ENCODE peak calls at places on chromosomes 7 and 10, in nine cellular contexts. N, Q, X, W, R, H, K, D and A are unnamed samples. For H3K4me1 and H3K9me3, the result is how much of the 10 kb centered on the place peaks cover.

GRCh38 chr10:125102821-125103220 is 57.5 kb downstream of the CTBP2 start:
- DNase-seq in N (no peak), Q (no peak), X (no peak), W (peak), R (no peak), H (no peak), K (no peak), D (no peak), A (peak)

GRCh38 chr7:27122075-27122910 is 8.3 kb downstream of the HOXA4 start:
- DNase-seq in N (peak), Q (no peak), X (peak), W (peak), R (no peak), H (no peak), K (no peak), D (no peak), A (no peak)

GRCh38 chr10:46286991-46287693 is at the start of gene ANTXRL:
- DNase-seq in N (no peak), Q (no peak), X (peak), W (no peak), R (no peak), H (no peak), K (no peak), D (peak), A (peak)

GRCh38 chr7:959271-959670 is 4.8 kb upstream of the ADAP1 start:
- DNase-seq in N (no peak), Q (no peak), X (no peak), W (no peak), R (no peak), H (no peak), K (no peak), D (no peak), A (peak)

GRCh38 chr7:67823345-67823744 is 826.7 kb downstream of the TYW1 start:
- DNase-seq in N (no peak), Q (no peak), X (no peak), W (no peak), R (peak), H (no peak), K (no peak), D (no peak), A (no peak)

GRCh38 chr7:89770156-89770555 is 384.1 kb upstream of the STEAP1 start:
- DNase-seq in N (no peak), Q (no peak), X (no peak), W (no peak), R (no peak), H (no peak), K (no peak), D (no peak), A (no peak)

GRCh38 chr7:151006590-151007300 is 15.9 kb downstream of the NOS3 start:
- DNase-seq in N (no peak), Q (no peak), X (no peak), W (no peak), R (no peak), H (no peak), K (no peak), D (no peak), A (no peak)

GRCh38 chr10:248307-248706 is 113.1 kb downstream of the ZMYND11 start:
- DNase-seq in N (no peak), Q (peak), X (no peak), W (no peak), R (no peak), H (no peak), K (no peak), D (no peak), A (no peak)

GRCh38 chr10:73517166-73517888 is 21.5 kb upstream of the PPP3CB start:
- DNase-seq in N (no peak), Q (peak), X (no peak), W (no peak), R (no peak), H (no peak), K (peak), D (no peak), A (no peak)

GRCh38 chr7:2851499-2851898 is 7.4 kb upstream of the GNA12 start:
- DNase-seq in N (no peak), Q (no peak), X (no peak), W (no peak), R (no peak), H (no peak), K (no peak), D (no peak), A (no peak)

GRCh38 chr7:9600974-9601373 is 1167.6 kb downstream of the NXPH1 start:
- DNase-seq in N (no peak), Q (peak), X (no peak), W (no peak), R (peak), H (no peak), K (peak), D (no peak), A (no peak)

GRCh38 chr7:108413782-108414492 is 42.3 kb downstream of the NRCAM start:
- DNase-seq in N (no peak), Q (peak), X (no peak), W (no peak), R (no peak), H (no peak), K (no peak), D (no peak), A (no peak)

GRCh38 chr7:37289347-37289746 is 159.3 kb downstream of the ELMO1 start:
- DNase-seq in N (no peak), Q (no peak), X (no peak), W (no peak), R (peak), H (no peak), K (no peak), D (no peak), A (no peak)

GRCh38 chr7:16934947-16935742 is 53.4 kb upstream of the AGR3 start:
- DNase-seq in N (no peak), Q (no peak), X (no peak), W (peak), R (no peak), H (no peak), K (peak), D (no peak), A (no peak)

GRCh38 chr7:149218469-149219420 is 20.7 kb upstream of the ZNF212 start:
- DNase-seq in N (no peak), Q (no peak), X (no peak), W (no peak), R (no peak), H (no peak), K (no peak), D (no peak), A (no peak)

GRCh38 chr10:36462194-36462593 is 663.2 kb upstream of the ANKRD30A start:
- DNase-seq in N (no peak), Q (peak), X (no peak), W (no peak), R (no peak), H (no peak), K (peak), D (no peak), A (no peak)

GRCh38 chr10:97577701-97578100 is 5.1 kb downstream of the ANKRD2 start:
- DNase-seq in N (no peak), Q (no peak), X (no peak), W (no peak), R (no peak), H (no peak), K (no peak), D (no peak), A (no peak)

GRCh38 chr10:101216207-101216607 is 13.1 kb downstream of the LBX1 start:
- DNase-seq in N (no peak), Q (no peak), X (no peak), W (no peak), R (no peak), H (no peak), K (no peak), D (no peak), A (no peak)

GRCh38 chr10:99930731-99931550 is 78.8 kb downstream of the DNMBP start:
- DNase-seq in N (peak), Q (peak), X (peak), W (peak), R (no peak), H (no peak), K (peak), D (no peak), A (no peak)

GRCh38 chr7:121328508-121329459 is at the start of gene WNT16:
- DNase-seq in N (no peak), Q (no peak), X (no peak), W (no peak), R (peak), H (no peak), K (no peak), D (no peak), A (no peak)

GRCh38 chr7:131845573-131846337 is 289.3 kb upstream of the PODXL start:
- DNase-seq in N (no peak), Q (no peak), X (no peak), W (no peak), R (no peak), H (no peak), K (no peak), D (no peak), A (no peak)

GRCh38 chr10:69655868-69656555 is 26.0 kb downstream of the FAM241B start:
- DNase-seq in N (no peak), Q (no peak), X (no peak), W (no peak), R (no peak), H (no peak), K (no peak), D (no peak), A (no peak)

GRCh38 chr10:43863859-43864591 is 215.3 kb upstream of the ZNF32 start:
- DNase-seq in N (peak), Q (peak), X (peak), W (peak), R (no peak), H (no peak), K (peak), D (no peak), A (no peak)

GRCh38 chr10:69742928-69743602 is 58.6 kb upstream of the COL13A1 start:
- DNase-seq in N (no peak), Q (peak), X (no peak), W (peak), R (peak), H (no peak), K (peak), D (no peak), A (no peak)

GRCh38 chr7:158028971-158029370 is 558.7 kb downstream of the PTPRN2 start:
- DNase-seq in N (no peak), Q (no peak), X (no peak), W (no peak), R (no peak), H (no peak), K (no peak), D (no peak), A (peak)

GRCh38 chr7:132359746-132360145 is 216.5 kb downstream of the PLXNA4 start:
- DNase-seq in N (no peak), Q (no peak), X (no peak), W (no peak), R (no peak), H (no peak), K (no peak), D (no peak), A (no peak)

GRCh38 chr7:101363196-101363733 is 590 bp downstream of the COL26A1 start:
- DNase-seq in N (no peak), Q (no peak), X (no peak), W (no peak), R (no peak), H (no peak), K (no peak), D (no peak), A (no peak)

GRCh38 chr10:19966751-19967150 is 150.5 kb downstream of the PLXDC2 start:
- DNase-seq in N (no peak), Q (peak), X (no peak), W (no peak), R (peak), H (no peak), K (no peak), D (no peak), A (no peak)

GRCh38 chr10:101696632-101697031 is 1.7 kb upstream of the FBXW4 start:
- DNase-seq in N (no peak), Q (no peak), X (no peak), W (no peak), R (no peak), H (no peak), K (no peak), D (no peak), A (no peak)

GRCh38 chr7:102284891-102285540 is 1.7 kb upstream of the SH2B2 start:
- DNase-seq in N (no peak), Q (no peak), X (no peak), W (peak), R (peak), H (no peak), K (no peak), D (peak), A (peak)

GRCh38 chr10:43138757-43139241 is 554 bp downstream of the CSGALNACT2 start:
- DNase-seq in N (no peak), Q (peak), X (no peak), W (peak), R (no peak), H (no peak), K (peak), D (no peak), A (no peak)

GRCh38 chr7:71488308-71488707 is 356.4 kb downstream of the GALNT17 start:
- DNase-seq in N (no peak), Q (peak), X (no peak), W (no peak), R (no peak), H (no peak), K (no peak), D (no peak), A (no peak)

GRCh38 chr7:154332776-154333175 is 280.6 kb downstream of the DPP6 start:
- DNase-seq in N (no peak), Q (no peak), X (no peak), W (no peak), R (no peak), H (no peak), K (no peak), D (no peak), A (no peak)

DNA sequence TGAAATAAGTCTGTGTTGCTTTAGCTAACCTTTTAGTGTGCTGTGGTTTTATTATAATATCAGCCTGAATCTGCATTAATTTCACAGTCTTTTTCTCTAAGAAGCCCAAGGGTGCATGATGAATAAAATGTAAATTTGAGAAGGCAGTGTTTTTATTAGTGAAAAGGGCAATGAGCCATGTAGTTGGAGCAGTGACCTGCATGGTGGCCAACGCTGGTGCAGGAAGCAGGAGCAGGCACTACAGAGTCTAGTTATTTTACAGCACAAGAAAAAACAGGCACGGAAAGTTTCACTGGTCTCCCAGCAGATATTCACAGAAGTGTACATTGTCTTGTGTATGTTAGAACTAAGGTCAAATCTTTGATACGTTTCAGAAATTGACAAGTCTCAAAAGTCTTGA is 247.8 kb downstream of the CELF2 start:
- DNase-seq in N (no peak), Q (no peak), X (no peak), W (no peak), R (no peak), H (no peak), K (no peak), D (no peak), A (no peak)
- H3K4me1 ChIP-seq in N (under half), Q (under half), X (under half), W (under half), R (under half), H (under half), K (under half), D (under half), A (under half)

DNA sequence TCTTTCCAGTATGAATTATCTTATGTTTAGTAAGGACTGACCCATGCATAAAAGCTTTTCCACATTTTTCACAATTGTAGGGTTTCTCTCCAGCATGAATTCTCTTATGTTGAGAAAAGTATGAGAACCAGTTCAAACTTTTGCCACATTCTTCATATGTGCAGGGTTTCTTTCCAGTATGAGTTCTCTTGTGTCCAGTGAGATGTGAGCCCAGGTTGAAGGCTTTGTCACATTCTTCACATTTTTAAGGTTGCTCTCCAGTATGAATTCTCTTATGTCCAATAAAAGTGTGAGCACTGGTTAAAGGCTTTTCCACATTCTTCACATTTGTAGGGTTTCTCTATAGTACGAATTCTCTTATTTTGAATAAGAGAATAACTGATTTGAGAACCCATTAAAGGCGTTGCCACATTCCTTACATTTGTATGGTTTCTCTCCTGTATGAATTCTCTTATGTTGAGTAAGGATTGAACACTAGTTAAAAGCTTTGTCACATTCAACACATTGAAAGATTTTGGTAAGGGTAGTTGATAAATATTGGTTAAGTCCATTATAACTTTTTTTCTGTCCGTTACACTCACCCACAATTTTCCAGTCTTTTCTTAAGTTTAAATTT is 911.0 kb upstream of the ZNF722 start:
- DNase-seq in N (no peak), Q (no peak), X (no peak), W (no peak), R (no peak), H (no peak), K (no peak), D (no peak), A (no peak)
- H3K9me3 ChIP-seq in N (half or more), Q (half or more), X (under half), W (half or more), R (under half), H (half or more), K (half or more), D (under half), A (under half)

GRCh38 chr10:93437946-93438795 is 44.0 kb downstream of the MYOF start:
- DNase-seq in N (no peak), Q (peak), X (no peak), W (no peak), R (no peak), H (no peak), K (no peak), D (peak), A (no peak)
- H3K4me1 ChIP-seq in N (under half), Q (under half), X (half or more), W (under half), R (under half), H (half or more), K (half or more), D (under half), A (half or more)

DNA sequence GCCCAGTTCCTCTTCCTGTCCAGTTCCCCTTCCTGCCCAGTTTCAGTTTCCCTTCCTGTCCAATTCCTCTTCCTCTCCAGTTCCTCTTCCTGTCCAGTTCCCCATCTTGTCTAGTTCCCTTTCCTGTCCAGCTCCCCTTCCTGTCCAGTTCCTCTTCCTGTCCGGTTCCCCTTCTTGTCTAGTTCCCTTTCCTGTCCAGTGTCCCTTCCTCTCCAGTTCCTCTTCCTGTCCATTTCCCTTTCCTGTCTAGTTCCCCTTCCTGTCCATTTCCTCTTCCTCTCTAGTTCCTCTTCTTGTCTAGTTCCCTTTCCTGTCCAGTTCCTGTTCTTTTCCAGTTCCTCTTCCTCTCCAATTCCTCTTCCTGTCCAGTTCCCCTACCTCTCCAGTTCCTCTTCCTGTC is 68.1 kb upstream of the ADCY1 start:
- DNase-seq in N (no peak), Q (no peak), X (no peak), W (no peak), R (no peak), H (no peak), K (no peak), D (no peak), A (no peak)
- H3K9me3 ChIP-seq in N (under half), Q (under half), X (under half), W (under half), R (under half), H (under half), K (under half), D (under half), A (under half)

GRCh38 chr10:132520147-132520811 is 17.3 kb upstream of the INPP5A start:
- DNase-seq in N (no peak), Q (peak), X (no peak), W (no peak), R (no peak), H (no peak), K (no peak), D (peak), A (no peak)
- H3K4me1 ChIP-seq in N (under half), Q (under half), X (under half), W (under half), R (under half), H (half or more), K (under half), D (under half), A (half or more)

DNA sequence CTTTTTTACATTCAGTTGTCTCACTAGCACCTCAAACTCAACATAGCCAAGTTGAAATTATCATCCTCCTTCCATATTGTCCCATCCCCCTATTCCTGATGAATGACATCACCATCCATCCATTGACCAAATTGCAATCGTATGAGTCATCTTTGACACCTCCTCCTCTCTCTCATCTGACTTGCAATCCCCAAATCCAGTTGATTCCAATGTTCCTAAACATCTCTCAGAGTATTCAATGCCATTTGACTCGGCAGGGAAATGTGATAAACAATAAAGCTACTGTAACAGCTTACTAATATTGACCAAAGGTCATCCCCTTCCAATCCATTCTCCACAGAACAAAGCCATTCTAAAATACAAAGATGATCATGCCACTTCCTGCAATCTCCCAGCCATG is 1047.8 kb downstream of the NRG3 start:
- DNase-seq in N (no peak), Q (no peak), X (no peak), W (no peak), R (no peak), H (no peak), K (no peak), D (no peak), A (no peak)
- H3K9me3 ChIP-seq in N (under half), Q (under half), X (under half), W (under half), R (under half), H (under half), K (under half), D (under half), A (under half)

DNA sequence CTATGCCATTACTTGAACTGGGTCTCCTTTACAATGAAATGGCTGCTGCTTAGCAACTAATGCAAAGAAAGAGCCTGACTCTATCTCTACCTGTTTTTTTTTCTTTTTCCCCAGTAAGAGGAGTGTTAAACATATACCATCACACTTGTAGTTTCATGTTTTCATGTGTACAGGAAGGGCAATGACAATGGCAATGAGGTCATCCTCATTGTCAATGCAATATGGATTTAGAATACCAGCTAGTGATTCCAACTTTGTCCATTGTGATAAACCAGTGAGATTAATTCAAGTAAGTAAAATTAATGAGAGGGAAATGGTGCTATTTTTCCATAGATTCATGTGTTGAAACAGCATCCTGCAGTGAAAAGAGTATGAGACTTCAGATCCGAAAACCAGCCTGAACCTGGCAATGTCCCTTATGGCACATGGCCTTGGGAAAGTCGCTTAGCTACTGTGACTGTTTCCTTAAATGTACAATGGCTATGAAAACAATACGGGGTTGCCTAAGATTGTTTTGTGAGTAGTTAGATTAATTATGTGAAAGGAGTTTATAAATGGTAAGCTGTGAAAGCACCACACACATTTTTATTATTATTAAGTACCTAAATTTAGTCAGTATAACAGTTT is 11.2 kb downstream of the DGKI start:
- DNase-seq in N (no peak), Q (no peak), X (no peak), W (no peak), R (no peak), H (no peak), K (no peak), D (no peak), A (no peak)
- H3K4me1 ChIP-seq in N (under half), Q (under half), X (under half), W (under half), R (under half), H (under half), K (under half), D (under half), A (under half)

GRCh38 chr10:52950578-52950977 is 178.0 kb upstream of the MBL2 start:
- DNase-seq in N (no peak), Q (no peak), X (no peak), W (no peak), R (no peak), H (no peak), K (peak), D (no peak), A (no peak)
- H3K9me3 ChIP-seq in N (under half), Q (under half), X (under half), W (under half), R (under half), H (under half), K (under half), D (under half), A (under half)

GRCh38 chr10:87925570-87925969 is 62.1 kb downstream of the PTEN start:
- DNase-seq in N (no peak), Q (no peak), X (no peak), W (no peak), R (no peak), H (no peak), K (no peak), D (no peak), A (no peak)
- H3K4me1 ChIP-seq in N (under half), Q (under half), X (under half), W (under half), R (under half), H (half or more), K (under half), D (under half), A (under half)

GRCh38 chr7:155911471-155912105 is 99.3 kb upstream of the SHH start:
- DNase-seq in N (no peak), Q (no peak), X (no peak), W (peak), R (no peak), H (no peak), K (no peak), D (no peak), A (peak)
- H3K9me3 ChIP-seq in N (under half), Q (under half), X (under half), W (under half), R (under half), H (under half), K (under half), D (under half), A (under half)